ENCODE peak calls at places on chromosomes 11 and 22, in six cellular contexts. B is nephron progenitor cell, V is lower lobe of right lung, D is cardiac fibroblast, G is body of pancreas, I is Calu3. W is an unnamed sample.

GRCh38 chr11:330694-331314 is 10.1 kb upstream of the IFITM3 start:
- DNase-seq in B (no peak), V (no peak), D (no peak), G (no peak), I (no peak), W (no peak)

GRCh38 chr11:47466701-47467250 is 17.8 kb upstream of the RAPSN start:
- DNase-seq in B (no peak), V (no peak), D (peak; percentile 33), G (peak; percentile 83), I (no peak), W (peak; percentile 79)

GRCh38 chr11:65791719-65792213 is 4.9 kb downstream of the OVOL1 start:
- DNase-seq in B (no peak), V (peak; percentile 75), D (no peak), G (no peak), I (peak; percentile 76), W (no peak)

GRCh38 chr11:123762422-123762821 is 8.1 kb upstream of the OR6X1 start:
- DNase-seq in B (no peak), V (no peak), D (no peak), G (no peak), I (no peak), W (no peak)

GRCh38 chr11:123751777-123752176 is 2.5 kb downstream of the OR6X1 start:
- DNase-seq in B (no peak), V (no peak), D (no peak), G (no peak), I (no peak), W (no peak)

GRCh38 chr11:61836193-61836592 is 8.1 kb downstream of the FADS2 start:
- DNase-seq in B (no peak), V (no peak), D (no peak), G (no peak), I (no peak), W (no peak)

GRCh38 chr11:69662806-69663205 is 12.3 kb downstream of the LTO1 start:
- DNase-seq in B (no peak), V (peak; percentile 29), D (no peak), G (no peak), I (no peak), W (no peak)

GRCh38 chr11:76782526-76783293 is 446 bp upstream of the TSKU start:
- DNase-seq in B (peak; percentile 94), V (peak; percentile 85), D (peak; percentile 94), G (peak; percentile 86), I (peak; percentile 91), W (peak; percentile 98)

GRCh38 chr22:20503816-20504215 is 3.6 kb upstream of the MED15 start:
- DNase-seq in B (no peak), V (peak; percentile 8), D (no peak), G (no peak), I (no peak), W (peak; percentile 29)

GRCh38 chr11:63875506-63875905 is 36.6 kb downstream of the MARK2 start:
- DNase-seq in B (no peak), V (no peak), D (no peak), G (no peak), I (no peak), W (no peak)

GRCh38 chr11:87454246-87454645 is 416.5 kb downstream of the TMEM135 start:
- DNase-seq in B (no peak), V (no peak), D (no peak), G (peak; percentile 29), I (no peak), W (peak; percentile 48)
- TF ChIP-seq CTCF in B (no peak), V (no peak), D (no peak), G (no peak), I (no peak), W (no peak)

DNA sequence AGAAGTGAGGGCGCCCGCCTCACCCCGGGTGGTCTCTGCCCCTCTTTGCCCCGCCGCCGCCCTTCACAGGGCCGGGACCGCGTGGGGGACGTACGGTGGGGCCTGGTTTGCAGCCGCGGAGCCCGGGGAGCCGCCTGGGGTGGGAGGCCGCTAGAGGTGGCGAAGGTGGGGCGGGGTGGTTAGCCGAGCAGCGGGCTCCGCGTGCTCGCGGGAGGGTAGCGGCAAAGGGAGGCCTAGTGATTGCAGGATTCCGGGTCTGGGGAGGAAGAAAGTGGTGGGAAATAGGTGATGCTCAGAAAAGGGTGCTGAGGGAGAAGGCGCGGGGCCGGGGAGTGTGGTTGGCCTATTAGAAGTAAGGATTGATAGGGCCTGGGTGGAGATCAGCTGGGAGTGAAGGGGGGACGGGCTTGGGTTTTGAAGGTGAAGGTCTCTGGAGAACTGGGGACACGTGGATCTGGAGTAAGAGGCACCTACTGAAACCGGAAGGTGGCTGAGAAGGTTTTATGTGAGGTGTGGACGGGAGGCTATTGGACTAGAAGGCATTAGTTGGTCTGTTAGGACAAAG is 571 bp downstream of the FAR1 start:
- DNase-seq in B (peak; percentile 65), V (peak; percentile 68), D (peak; percentile 40), G (peak; percentile 34), I (peak; percentile 34), W (peak; percentile 24)
- TF ChIP-seq CTCF in B (no peak), V (no peak), D (no peak), G (no peak), I (no peak), W (no peak)

DNA sequence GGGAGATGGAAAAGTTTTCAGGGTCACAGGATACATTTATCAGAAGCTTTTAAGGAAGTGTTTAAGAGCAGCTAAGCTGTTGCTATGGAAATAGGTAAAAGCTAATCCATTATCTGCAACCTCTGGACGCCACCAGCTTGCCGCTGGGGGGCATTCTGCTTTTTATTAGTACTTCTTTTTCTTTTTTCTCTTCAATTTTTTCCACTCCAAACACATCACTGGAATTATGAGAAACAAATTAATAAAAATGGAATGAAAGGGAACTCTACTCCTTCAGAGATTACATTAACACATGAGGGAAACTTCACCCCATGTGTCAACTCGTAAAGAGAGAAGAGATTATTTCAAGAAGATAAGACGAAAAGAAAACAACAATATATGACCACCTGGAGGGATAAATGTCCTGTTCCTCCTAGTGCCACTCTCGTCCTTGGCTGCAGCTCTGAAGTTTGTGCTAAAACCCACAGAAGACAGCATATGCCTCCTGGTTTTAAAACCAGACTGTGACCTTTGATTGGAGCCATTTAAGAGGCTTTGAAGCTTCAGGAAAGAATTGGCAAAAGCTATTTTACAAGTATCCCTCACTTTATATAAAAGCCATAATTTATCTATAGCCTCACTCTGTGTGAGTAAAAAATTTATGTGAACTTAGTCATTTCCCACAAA is 972.8 kb downstream of the OPCML start:
- DNase-seq in B (no peak), V (no peak), D (peak; percentile 11), G (no peak), I (no peak), W (no peak)
- TF ChIP-seq CTCF in B (no peak), V (no peak), D (no peak), G (no peak), I (no peak), W (peak; percentile 10)

GRCh38 chr22:44086759-44087158 is 62.7 kb downstream of the PARVB start:
- DNase-seq in B (no peak), V (no peak), D (no peak), G (no peak), I (no peak), W (no peak)

GRCh38 chr22:44088976-44089570 is 65.0 kb downstream of the PARVB start:
- DNase-seq in B (no peak), V (no peak), D (peak; percentile 69), G (no peak), I (no peak), W (peak; percentile 46)

GRCh38 chr22:44089717-44090570 is 65.8 kb downstream of the PARVB start:
- DNase-seq in B (no peak), V (no peak), D (no peak), G (no peak), I (no peak), W (no peak)

GRCh38 chr22:44084044-44084772 is 60.1 kb downstream of the PARVB start:
- DNase-seq in B (no peak), V (no peak), D (no peak), G (no peak), I (no peak), W (no peak)

DNA sequence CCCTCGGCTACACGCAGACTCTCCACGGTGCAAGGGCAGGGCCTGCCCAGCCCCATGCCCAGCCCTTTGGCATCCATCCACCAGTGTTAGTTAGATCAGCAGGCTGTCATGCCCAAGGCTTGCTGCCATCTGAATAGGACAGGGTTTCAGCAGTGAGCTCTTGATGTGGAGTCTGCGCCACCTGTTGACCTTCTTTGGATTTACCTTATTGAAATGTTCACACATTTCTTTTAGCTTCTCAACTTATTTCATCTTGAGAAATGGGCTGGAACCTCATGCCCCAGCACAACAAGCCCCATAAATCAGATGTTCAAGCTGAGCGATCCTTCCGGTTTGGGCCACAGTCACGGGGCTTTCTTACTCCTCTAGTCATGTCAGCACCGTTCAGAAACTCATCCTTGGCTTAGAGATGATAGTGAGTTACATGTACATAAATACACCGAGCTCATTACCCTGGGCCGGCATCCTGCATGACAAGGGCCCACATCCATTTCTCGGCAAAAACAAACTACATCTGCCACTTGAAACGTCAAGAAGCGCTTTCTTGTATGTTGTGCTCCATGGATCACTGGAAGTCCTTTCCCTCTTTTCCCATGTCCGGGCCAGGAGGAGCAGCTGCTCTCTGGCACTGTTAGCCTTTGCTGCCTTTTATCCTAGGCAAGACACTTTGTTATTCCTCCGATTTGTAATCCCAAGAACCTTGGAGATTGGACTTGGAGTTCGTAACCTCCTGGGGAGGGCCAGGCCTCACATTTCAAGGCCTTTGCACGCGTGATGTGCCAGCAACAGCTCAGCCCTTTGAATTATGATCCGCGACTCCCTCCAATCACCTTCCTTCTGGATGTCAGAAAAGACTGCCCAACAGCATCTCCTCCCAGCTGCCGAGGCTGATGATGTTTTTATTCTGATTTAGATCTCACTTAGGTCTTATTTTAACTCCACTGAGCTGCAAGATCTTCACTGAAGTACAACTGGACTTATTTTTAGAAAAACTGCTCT is 61.9 kb downstream of the PARVB start:
- DNase-seq in B (peak; percentile 41), V (peak; percentile 53), D (peak; percentile 72), G (peak; percentile 75), I (peak; percentile 66), W (peak; percentile 64)
- TF ChIP-seq CTCF in B (peak; percentile 31), V (peak; percentile 26), D (peak; percentile 50), G (no peak), I (peak; percentile 56), W (peak; percentile 49)

GRCh38 chr11:75031771-75032549 is 43.2 kb downstream of the NEU3 start:
- DNase-seq in B (peak; percentile 90), V (peak; percentile 77), D (peak; percentile 86), G (peak; percentile 74), I (peak; percentile 82), W (peak; percentile 56)
- TF ChIP-seq CTCF in B (peak; percentile 77), V (peak; percentile 70), D (peak; percentile 84), G (peak; percentile 65), I (peak; percentile 67), W (peak; percentile 83)

W was measured in astrocyte of the spinal cord.